ENCODE peak calls at places on chromosome 1, in six cellular contexts. One of them, this sample, is unnamed.

GRCh38 chr1:15343729-15344128 is 66.0 kb upstream of the EFHD2 start:
- DNase-seq in neural progenitor cell: peak
- DNase-seq in activated CD8-positive, alpha-beta memory T cell treated with anti-CD3 and anti-CD28 coated beads for 1 hour: no peak
- DNase-seq in effector memory CD4-positive, alpha-beta T cell: no peak
- DNase-seq in uterus: peak
- DNase-seq in EH: no peak
- DNase-seq in this sample: no peak

GRCh38 chr1:5955479-5955977 is 36.7 kb downstream of the NPHP4 start:
- DNase-seq in uterus: no peak
- DNase-seq in activated CD8-positive, alpha-beta memory T cell treated with anti-CD3 and anti-CD28 coated beads for 1 hour: no peak
- DNase-seq in neural progenitor cell: no peak
- DNase-seq in effector memory CD4-positive, alpha-beta T cell: no peak
- DNase-seq in EH: no peak
- DNase-seq in this sample: no peak

GRCh38 chr1:4603317-4604110 is 50.9 kb upstream of the AJAP1 start:
- DNase-seq in neural progenitor cell: no peak
- DNase-seq in EH: no peak
- DNase-seq in effector memory CD4-positive, alpha-beta T cell: no peak
- DNase-seq in uterus: no peak
- DNase-seq in activated CD8-positive, alpha-beta memory T cell treated with anti-CD3 and anti-CD28 coated beads for 1 hour: no peak
- DNase-seq in this sample: no peak

GRCh38 chr1:160017592-160017991 is 14.2 kb downstream of the PIGM start:
- DNase-seq in effector memory CD4-positive, alpha-beta T cell: no peak
- DNase-seq in activated CD8-positive, alpha-beta memory T cell treated with anti-CD3 and anti-CD28 coated beads for 1 hour: no peak
- DNase-seq in neural progenitor cell: no peak
- DNase-seq in uterus: no peak
- DNase-seq in EH: no peak
- DNase-seq in this sample: no peak

GRCh38 chr1:224640018-224640417 is 23.9 kb downstream of the CNIH3 start:
- DNase-seq in uterus: no peak
- DNase-seq in neural progenitor cell: no peak
- DNase-seq in EH: no peak
- DNase-seq in activated CD8-positive, alpha-beta memory T cell treated with anti-CD3 and anti-CD28 coated beads for 1 hour: no peak
- DNase-seq in effector memory CD4-positive, alpha-beta T cell: no peak
- DNase-seq in this sample: no peak

GRCh38 chr1:9822897-9823692 is 670 bp downstream of the CLSTN1 start:
- DNase-seq in uterus: peak
- DNase-seq in EH: peak
- DNase-seq in activated CD8-positive, alpha-beta memory T cell treated with anti-CD3 and anti-CD28 coated beads for 1 hour: no peak
- DNase-seq in effector memory CD4-positive, alpha-beta T cell: no peak
- DNase-seq in neural progenitor cell: peak
- DNase-seq in this sample: peak

GRCh38 chr1:41365772-41366427 is 4.7 kb downstream of the FOXO6 start:
- DNase-seq in uterus: no peak
- DNase-seq in EH: no peak
- DNase-seq in activated CD8-positive, alpha-beta memory T cell treated with anti-CD3 and anti-CD28 coated beads for 1 hour: no peak
- DNase-seq in neural progenitor cell: peak
- DNase-seq in effector memory CD4-positive, alpha-beta T cell: no peak
- DNase-seq in this sample: no peak

GRCh38 chr1:62327360-62328051 is 8.3 kb upstream of the KANK4 start:
- DNase-seq in EH: no peak
- DNase-seq in activated CD8-positive, alpha-beta memory T cell treated with anti-CD3 and anti-CD28 coated beads for 1 hour: no peak
- DNase-seq in effector memory CD4-positive, alpha-beta T cell: no peak
- DNase-seq in uterus: no peak
- DNase-seq in neural progenitor cell: peak
- DNase-seq in this sample: no peak

This sample was measured in fibroblast of mammary gland.